ENCODE peak calls at places on chromosomes 12 and 14, in eight cellular contexts. H is EL; E is SHP77; X is stimulated activated CD4-positive, alpha-beta T cell treated with anti-CD3 and anti-CD28 coated beads, Interleukin-2, amount 100 ng/mL, for 24 hours; G is HuH-7.5; N is activated CD8-positive, alpha-beta T cell treated with anti-CD3 and anti-CD28 coated beads for 36 hours; M is fibroblast of the aortic adventitia; I is retina. Q is an unnamed sample.
A peak's percentile ranks its signal among the peaks of the same experiment; 100 is the strongest.

GRCh38 chr12:108875682-108876361 is 4.1 kb upstream of the DAO start:
- DNase-seq in M (no peak), G (no peak), I (no peak), H (no peak), X (no peak), N (peak; percentile 7), E (no peak), Q (no peak)

GRCh38 chr12:130706311-130706710 is 9.8 kb downstream of the RIMBP2 start:
- DNase-seq in N (no peak), E (no peak), I (no peak), X (no peak), G (no peak), M (no peak), H (no peak), Q (no peak)

GRCh38 chr12:34393086-34393820 is 371.0 kb downstream of the ALG10 start:
- DNase-seq in E (no peak), I (no peak), M (no peak), N (no peak), X (peak; percentile 12), H (no peak), G (no peak), Q (no peak)

GRCh38 chr12:120684523-120684932 is 2.4 kb upstream of the MLEC start:
- DNase-seq in X (no peak), H (peak; percentile 64), M (no peak), G (no peak), E (no peak), I (no peak), N (no peak), Q (no peak)

GRCh38 chr12:101299346-101299745 is 19.4 kb downstream of the UTP20 start:
- DNase-seq in G (no peak), E (no peak), N (no peak), H (no peak), M (peak; percentile 22), I (no peak), X (no peak), Q (peak; percentile 47)

GRCh38 chr14:77220246-77221017 is 38.8 kb downstream of the TMEM63C start:
- DNase-seq in N (no peak), I (no peak), M (no peak), E (no peak), G (no peak), H (no peak), X (no peak), Q (no peak)

GRCh38 chr12:57617942-57618341 is 6.7 kb downstream of the ARHGEF25 start:
- DNase-seq in N (no peak), M (no peak), H (no peak), E (no peak), G (no peak), I (no peak), X (no peak), Q (no peak)

GRCh38 chr14:60722836-60723217 is 1.3 kb downstream of the SIX4 start:
- DNase-seq in X (no peak), N (no peak), I (no peak), H (peak; percentile 30), E (peak; percentile 5), M (peak; percentile 6), G (no peak), Q (no peak)

GRCh38 chr14:75427482-75428229 is at the start of gene JDP2:
- DNase-seq in M (peak; percentile 85), N (peak; percentile 66), I (peak; percentile 91), G (peak; percentile 73), H (peak; percentile 84), X (peak; percentile 43), E (peak; percentile 10), Q (peak; percentile 77)